ENCODE peak calls at places on chromosomes 2 and 18, in five cellular contexts. J is fibroblast of the aortic adventitia, O is coronary artery, T is cardiac fibroblast, R is GM12865. G is an unnamed sample.

GRCh38 chr18:76914314-76914713 is 92.0 kb downstream of the ZNF236 start:
- DNase-seq in J (no peak), T (no peak), R (peak), O (no peak), G (no peak)

GRCh38 chr2:191677091-191677645 is 768 bp upstream of the NABP1 start:
- DNase-seq in J (peak), T (peak), O (no peak), R (peak), G (peak)

GRCh38 chr18:36194719-36195315 is 7.5 kb downstream of the MOCOS start:
- DNase-seq in R (no peak), T (no peak), J (no peak), O (no peak), G (no peak)

GRCh38 chr18:74623047-74623816 is 25.6 kb downstream of the ZNF407 start:
- DNase-seq in O (no peak), T (peak), J (peak), R (no peak), G (no peak)

GRCh38 chr2:160687629-160688028 is 194.0 kb upstream of the RBMS1 start:
- DNase-seq in R (no peak), O (no peak), T (no peak), J (no peak), G (no peak)

GRCh38 chr18:48136051-48136543 is 205.6 kb upstream of the SMAD2 start:
- DNase-seq in J (no peak), T (no peak), O (no peak), R (no peak), G (no peak)

GRCh38 chr2:152861349-152861942 is 143.0 kb downstream of the ARL6IP6 start:
- DNase-seq in R (peak), O (no peak), T (peak), J (peak), G (peak)

GRCh38 chr18:62751341-62751821 is 36.0 kb downstream of the PHLPP1 start:
- DNase-seq in T (peak), R (peak), J (peak), O (no peak), G (peak)

GRCh38 chr2:166411473-166412230 is 35.9 kb upstream of the SCN9A start:
- DNase-seq in R (no peak), T (peak), J (peak), O (no peak), G (peak)

GRCh38 chr2:20578895-20579825 is 71.7 kb downstream of the HS1BP3 start:
- DNase-seq in R (peak), T (peak), O (peak), J (peak), G (peak)

GRCh38 chr2:65164379-65165023 is 34.6 kb upstream of the RAB1A start:
- DNase-seq in T (peak), J (peak), O (no peak), R (no peak), G (no peak)

GRCh38 chr2:28137221-28137620 is 246.7 kb downstream of the BABAM2 start:
- DNase-seq in R (no peak), J (peak), T (peak), O (no peak), G (peak)

GRCh38 chr18:58468191-58468590 is 160.7 kb downstream of the ALPK2 start:
- DNase-seq in J (no peak), O (no peak), T (no peak), R (no peak), G (no peak)

GRCh38 chr2:19140463-19141208 is 217.8 kb downstream of the OSR1 start:
- DNase-seq in R (no peak), T (peak), O (no peak), J (peak), G (peak)

GRCh38 chr2:1972428-1972827 is 228.1 kb upstream of the PXDN start:
- DNase-seq in J (peak), O (no peak), T (peak), R (no peak), G (peak)

GRCh38 chr2:41187683-41188082 is 735.8 kb upstream of the SLC8A1 start:
- DNase-seq in J (no peak), T (no peak), O (no peak), R (no peak), G (no peak)

GRCh38 chr2:210007895-210008294 is 5.5 kb downstream of the RPE start:
- DNase-seq in J (no peak), O (no peak), R (no peak), T (no peak), G (no peak)

GRCh38 chr2:132670961-132671781 is 1.2 kb upstream of the LYPD1 start:
- DNase-seq in R (no peak), O (no peak), J (peak), T (peak), G (peak)

GRCh38 chr18:26547302-26548143 is 830 bp downstream of the KCTD1 start:
- DNase-seq in J (peak), O (peak), T (peak), R (peak), G (peak)

GRCh38 chr2:69545477-69545932 is 98.0 kb downstream of the AAK1 start:
- DNase-seq in J (no peak), O (no peak), R (peak), T (no peak), G (no peak)

GRCh38 chr2:157898591-157898996 is 22.5 kb upstream of the ACVR1 start:
- DNase-seq in O (no peak), T (peak), J (peak), R (peak), G (peak)

GRCh38 chr2:146931109-146931508 is 913.7 kb upstream of the ACVR2A start:
- DNase-seq in O (no peak), J (no peak), R (peak), T (no peak), G (no peak)

GRCh38 chr2:72077702-72078169 is 69.9 kb downstream of the CYP26B1 start:
- DNase-seq in T (no peak), J (no peak), O (no peak), R (no peak), G (no peak)

GRCh38 chr2:206276169-206276927 is 1.9 kb downstream of the ZDBF2 start:
- DNase-seq in T (no peak), O (no peak), R (no peak), J (no peak), G (no peak)

GRCh38 chr2:24909555-24910177 is 10.4 kb downstream of the ADCY3 start:
- DNase-seq in O (no peak), R (no peak), T (no peak), J (peak), G (no peak)

GRCh38 chr18:13463526-13463925 is 245.0 kb downstream of the LDLRAD4 start:
- DNase-seq in O (no peak), T (no peak), R (no peak), J (no peak), G (no peak)

GRCh38 chr18:13462686-13463085 is 244.1 kb downstream of the LDLRAD4 start:
- DNase-seq in O (no peak), T (no peak), J (no peak), R (no peak), G (no peak)

GRCh38 chr18:13464432-13465125 is 246.0 kb downstream of the LDLRAD4 start:
- DNase-seq in J (no peak), O (no peak), T (peak), R (peak), G (no peak)

GRCh38 chr18:13465476-13465875 is 246.9 kb downstream of the LDLRAD4 start:
- DNase-seq in R (no peak), J (no peak), T (no peak), O (no peak), G (no peak)

DNA sequence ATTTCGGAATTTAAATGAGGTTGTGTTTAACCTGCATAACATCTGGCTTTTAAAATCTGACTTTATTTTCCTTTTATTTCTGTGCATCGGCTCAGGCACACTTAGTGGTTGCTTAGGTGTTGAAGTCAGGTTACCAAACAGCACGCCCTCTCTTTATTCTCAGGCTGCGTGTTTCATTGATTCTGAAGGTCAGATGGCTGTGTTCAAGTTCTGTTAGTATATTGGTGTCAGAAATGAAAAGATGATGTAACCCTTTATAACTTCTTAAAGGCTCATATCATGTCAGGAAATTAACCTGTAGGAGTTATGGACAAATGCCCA is 246.5 kb downstream of the LDLRAD4 start:
- DNase-seq in O (no peak), J (no peak), T (no peak), R (no peak), G (no peak)
- H3K4me3 ChIP-seq in O (peak), J (no peak), T (no peak), R (peak), G (no peak)

GRCh38 chr2:233290446-233290845 is 17.2 kb upstream of the SAG start:
- DNase-seq in R (no peak), O (no peak), T (no peak), J (no peak), G (no peak)
- TF ChIP-seq CTCF in R (no peak), O (no peak), T (no peak), J (no peak), G (no peak)

GRCh38 chr2:88628569-88628939 is 1.3 kb upstream of the EIF2AK3 start:
- DNase-seq in R (no peak), O (no peak), T (no peak), J (no peak), G (no peak)
- H3K4me3 ChIP-seq in R (peak), O (peak), T (peak), J (peak), G (peak)

GRCh38 chr2:177906041-177906718 is 166.4 kb downstream of the PDE11A start:
- DNase-seq in R (peak), O (no peak), T (peak), J (peak), G (peak)

GRCh38 chr2:177908824-177909223 is 163.8 kb downstream of the PDE11A start:
- DNase-seq in J (no peak), R (no peak), O (no peak), T (no peak), G (no peak)

GRCh38 chr2:177909962-177910361 is 162.6 kb downstream of the PDE11A start:
- DNase-seq in J (no peak), O (no peak), R (no peak), T (no peak), G (no peak)

GRCh38 chr2:177905640-177906039 is 166.9 kb downstream of the PDE11A start:
- DNase-seq in O (no peak), J (no peak), R (no peak), T (no peak), G (no peak)

DNA sequence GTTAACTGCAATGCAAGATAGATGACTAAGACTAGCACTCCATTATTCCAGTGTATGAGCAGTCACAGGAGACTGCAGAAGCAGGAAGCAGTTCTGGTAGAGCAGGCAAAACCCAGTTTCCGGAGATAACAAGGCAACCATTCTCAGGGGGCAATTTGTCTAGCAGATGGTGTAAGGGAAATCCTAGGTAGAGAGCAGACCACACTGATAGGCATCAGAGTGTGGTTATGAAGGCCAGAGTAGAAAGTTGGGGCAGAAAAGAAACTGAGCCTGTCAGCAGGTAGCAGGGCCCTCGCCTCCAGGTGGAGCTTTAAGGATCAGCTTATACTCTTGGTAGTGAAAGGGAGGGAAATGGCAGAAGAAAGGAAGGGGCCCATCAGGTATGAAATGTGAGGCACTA is 164.4 kb downstream of the PDE11A start:
- DNase-seq in T (no peak), J (no peak), R (peak), O (no peak), G (no peak)
- TF ChIP-seq CTCF in T (no peak), J (no peak), R (no peak), O (no peak), G (no peak)